ENCODE peak calls at places on chromosomes 12 and 14, in ten cellular contexts. One of them, this sample, is unnamed.

GRCh38 chr12:53050426-53051057 is 677 bp downstream of the TNS2 start:
- DNase-seq in stromal cell of bone marrow: no peak
- DNase-seq in kidney epithelial cell: no peak
- DNase-seq in putamen: no peak
- DNase-seq in anterior cingulate cortex: no peak
- DNase-seq in neural crest cell: no peak
- DNase-seq in NCI-H82: no peak
- DNase-seq in sigmoid colon: no peak
- DNase-seq in activated T-helper 1 cell treated with Interleukin-2 at 50 U/mL for 16 hours: no peak
- DNase-seq in ELF-1: no peak
- DNase-seq in this sample: no peak

GRCh38 chr14:22517117-22517720 is 71.8 kb downstream of the DAD1 start:
- DNase-seq in ELF-1: no peak
- DNase-seq in kidney epithelial cell: no peak
- DNase-seq in putamen: no peak
- DNase-seq in sigmoid colon: no peak
- DNase-seq in NCI-H82: no peak
- DNase-seq in stromal cell of bone marrow: no peak
- DNase-seq in anterior cingulate cortex: no peak
- DNase-seq in activated T-helper 1 cell treated with Interleukin-2 at 50 U/mL for 16 hours: no peak
- DNase-seq in neural crest cell: no peak
- DNase-seq in this sample: no peak

GRCh38 chr12:42492267-42492666 is 97.3 kb downstream of the PRICKLE1 start:
- DNase-seq in neural crest cell: no peak
- DNase-seq in putamen: no peak
- DNase-seq in sigmoid colon: no peak
- DNase-seq in activated T-helper 1 cell treated with Interleukin-2 at 50 U/mL for 16 hours: no peak
- DNase-seq in kidney epithelial cell: no peak
- DNase-seq in anterior cingulate cortex: no peak
- DNase-seq in stromal cell of bone marrow: no peak
- DNase-seq in ELF-1: no peak
- DNase-seq in NCI-H82: no peak
- DNase-seq in this sample: no peak

GRCh38 chr12:10365716-10366433 is 24.0 kb downstream of the KLRK1 start:
- DNase-seq in NCI-H82: no peak
- DNase-seq in ELF-1: no peak
- DNase-seq in sigmoid colon: no peak
- DNase-seq in kidney epithelial cell: no peak
- DNase-seq in stromal cell of bone marrow: no peak
- DNase-seq in activated T-helper 1 cell treated with Interleukin-2 at 50 U/mL for 16 hours: no peak
- DNase-seq in neural crest cell: no peak
- DNase-seq in anterior cingulate cortex: no peak
- DNase-seq in putamen: peak; percentile 46
- DNase-seq in this sample: peak; percentile 55

GRCh38 chr12:87155616-87156015 is 873.6 kb downstream of the C12orf50 start:
- DNase-seq in sigmoid colon: no peak
- DNase-seq in anterior cingulate cortex: no peak
- DNase-seq in NCI-H82: no peak
- DNase-seq in kidney epithelial cell: no peak
- DNase-seq in stromal cell of bone marrow: peak; percentile 43
- DNase-seq in ELF-1: no peak
- DNase-seq in neural crest cell: no peak
- DNase-seq in putamen: no peak
- DNase-seq in activated T-helper 1 cell treated with Interleukin-2 at 50 U/mL for 16 hours: no peak
- DNase-seq in this sample: peak; percentile 86

GRCh38 chr14:72708708-72709475 is 185.0 kb downstream of the DPF3 start:
- DNase-seq in stromal cell of bone marrow: no peak
- DNase-seq in anterior cingulate cortex: peak; percentile 53
- DNase-seq in activated T-helper 1 cell treated with Interleukin-2 at 50 U/mL for 16 hours: no peak
- DNase-seq in NCI-H82: no peak
- DNase-seq in kidney epithelial cell: no peak
- DNase-seq in sigmoid colon: no peak
- DNase-seq in neural crest cell: peak; percentile 47
- DNase-seq in putamen: peak; percentile 72
- DNase-seq in ELF-1: peak; percentile 44
- DNase-seq in this sample: no peak

GRCh38 chr12:92432724-92433281 is 270.0 kb upstream of the PLEKHG7 start:
- DNase-seq in kidney epithelial cell: no peak
- DNase-seq in stromal cell of bone marrow: no peak
- DNase-seq in neural crest cell: no peak
- DNase-seq in putamen: no peak
- DNase-seq in sigmoid colon: no peak
- DNase-seq in anterior cingulate cortex: no peak
- DNase-seq in NCI-H82: no peak
- DNase-seq in ELF-1: no peak
- DNase-seq in activated T-helper 1 cell treated with Interleukin-2 at 50 U/mL for 16 hours: no peak
- DNase-seq in this sample: no peak

GRCh38 chr14:91369628-91370445 is 47.8 kb downstream of the CCDC88C start:
- DNase-seq in sigmoid colon: no peak
- DNase-seq in NCI-H82: peak; percentile 79
- DNase-seq in stromal cell of bone marrow: no peak
- DNase-seq in anterior cingulate cortex: no peak
- DNase-seq in putamen: no peak
- DNase-seq in ELF-1: peak; percentile 62
- DNase-seq in activated T-helper 1 cell treated with Interleukin-2 at 50 U/mL for 16 hours: no peak
- DNase-seq in neural crest cell: no peak
- DNase-seq in kidney epithelial cell: no peak
- DNase-seq in this sample: no peak

GRCh38 chr12:99455350-99456037 is 192.1 kb upstream of the GARIN6 start:
- DNase-seq in kidney epithelial cell: peak; percentile 96
- DNase-seq in anterior cingulate cortex: no peak
- DNase-seq in neural crest cell: no peak
- DNase-seq in putamen: no peak
- DNase-seq in activated T-helper 1 cell treated with Interleukin-2 at 50 U/mL for 16 hours: no peak
- DNase-seq in stromal cell of bone marrow: no peak
- DNase-seq in ELF-1: peak; percentile 91
- DNase-seq in NCI-H82: no peak
- DNase-seq in sigmoid colon: no peak
- DNase-seq in this sample: no peak

GRCh38 chr12:121299662-121300061 is 3.2 kb upstream of the CAMKK2 start:
- DNase-seq in sigmoid colon: no peak
- DNase-seq in ELF-1: no peak
- DNase-seq in activated T-helper 1 cell treated with Interleukin-2 at 50 U/mL for 16 hours: no peak
- DNase-seq in anterior cingulate cortex: no peak
- DNase-seq in putamen: no peak
- DNase-seq in kidney epithelial cell: no peak
- DNase-seq in stromal cell of bone marrow: no peak
- DNase-seq in NCI-H82: no peak
- DNase-seq in neural crest cell: no peak
- DNase-seq in this sample: no peak

GRCh38 chr12:102753802-102754201 is 163.2 kb downstream of the PAH start:
- DNase-seq in activated T-helper 1 cell treated with Interleukin-2 at 50 U/mL for 16 hours: no peak
- DNase-seq in putamen: no peak
- DNase-seq in stromal cell of bone marrow: peak; percentile 35
- DNase-seq in kidney epithelial cell: no peak
- DNase-seq in sigmoid colon: no peak
- DNase-seq in neural crest cell: no peak
- DNase-seq in anterior cingulate cortex: no peak
- DNase-seq in NCI-H82: no peak
- DNase-seq in ELF-1: no peak
- DNase-seq in this sample: no peak

GRCh38 chr14:64510825-64511679 is 6.5 kb downstream of the ZBTB1 start:
- DNase-seq in stromal cell of bone marrow: peak; percentile 53
- DNase-seq in anterior cingulate cortex: peak; percentile 20
- DNase-seq in putamen: peak; percentile 74
- DNase-seq in ELF-1: peak; percentile 47
- DNase-seq in activated T-helper 1 cell treated with Interleukin-2 at 50 U/mL for 16 hours: peak; percentile 33
- DNase-seq in kidney epithelial cell: no peak
- DNase-seq in NCI-H82: peak; percentile 82
- DNase-seq in sigmoid colon: peak; percentile 80
- DNase-seq in neural crest cell: peak; percentile 70
- DNase-seq in this sample: peak; percentile 82

GRCh38 chr14:65753061-65753460 is 340.5 kb downstream of the FUT8 start:
- DNase-seq in stromal cell of bone marrow: no peak
- DNase-seq in putamen: no peak
- DNase-seq in ELF-1: no peak
- DNase-seq in anterior cingulate cortex: no peak
- DNase-seq in sigmoid colon: no peak
- DNase-seq in neural crest cell: no peak
- DNase-seq in activated T-helper 1 cell treated with Interleukin-2 at 50 U/mL for 16 hours: no peak
- DNase-seq in kidney epithelial cell: no peak
- DNase-seq in NCI-H82: no peak
- DNase-seq in this sample: no peak

GRCh38 chr12:14729586-14729985 is 33.2 kb upstream of the GUCY2C start:
- DNase-seq in sigmoid colon: no peak
- DNase-seq in putamen: no peak
- DNase-seq in ELF-1: no peak
- DNase-seq in neural crest cell: no peak
- DNase-seq in activated T-helper 1 cell treated with Interleukin-2 at 50 U/mL for 16 hours: no peak
- DNase-seq in NCI-H82: no peak
- DNase-seq in kidney epithelial cell: no peak
- DNase-seq in anterior cingulate cortex: no peak
- DNase-seq in stromal cell of bone marrow: no peak
- DNase-seq in this sample: no peak

GRCh38 chr12:7512528-7512927 is 9.0 kb upstream of the CD163 start:
- DNase-seq in kidney epithelial cell: peak; percentile 29
- DNase-seq in neural crest cell: no peak
- DNase-seq in activated T-helper 1 cell treated with Interleukin-2 at 50 U/mL for 16 hours: no peak
- DNase-seq in NCI-H82: no peak
- DNase-seq in stromal cell of bone marrow: peak; percentile 96
- DNase-seq in sigmoid colon: peak; percentile 62
- DNase-seq in putamen: no peak
- DNase-seq in ELF-1: peak; percentile 13
- DNase-seq in anterior cingulate cortex: no peak
- DNase-seq in this sample: peak; percentile 46

GRCh38 chr14:102057480-102058114 is 29.2 kb downstream of the HSP90AA1 start:
- DNase-seq in neural crest cell: no peak
- DNase-seq in activated T-helper 1 cell treated with Interleukin-2 at 50 U/mL for 16 hours: no peak
- DNase-seq in kidney epithelial cell: no peak
- DNase-seq in NCI-H82: no peak
- DNase-seq in sigmoid colon: no peak
- DNase-seq in anterior cingulate cortex: no peak
- DNase-seq in ELF-1: no peak
- DNase-seq in stromal cell of bone marrow: no peak
- DNase-seq in putamen: no peak
- DNase-seq in this sample: no peak

GRCh38 chr14:90556050-90556477 is 159.2 kb downstream of the CALM1 start:
- DNase-seq in ELF-1: peak; percentile 87
- DNase-seq in sigmoid colon: peak; percentile 82
- DNase-seq in neural crest cell: peak; percentile 52
- DNase-seq in kidney epithelial cell: no peak
- DNase-seq in anterior cingulate cortex: peak; percentile 39
- DNase-seq in activated T-helper 1 cell treated with Interleukin-2 at 50 U/mL for 16 hours: no peak
- DNase-seq in NCI-H82: peak; percentile 12
- DNase-seq in stromal cell of bone marrow: no peak
- DNase-seq in putamen: no peak
- DNase-seq in this sample: no peak

GRCh38 chr14:35043046-35043445 is 3.0 kb upstream of the FAM177A1 start:
- DNase-seq in NCI-H82: no peak
- DNase-seq in kidney epithelial cell: no peak
- DNase-seq in putamen: no peak
- DNase-seq in anterior cingulate cortex: no peak
- DNase-seq in ELF-1: no peak
- DNase-seq in neural crest cell: no peak
- DNase-seq in stromal cell of bone marrow: no peak
- DNase-seq in sigmoid colon: no peak
- DNase-seq in activated T-helper 1 cell treated with Interleukin-2 at 50 U/mL for 16 hours: no peak
- DNase-seq in this sample: no peak

GRCh38 chr12:117041798-117042170 is 57.4 kb downstream of the TESC start:
- DNase-seq in NCI-H82: no peak
- DNase-seq in sigmoid colon: no peak
- DNase-seq in kidney epithelial cell: no peak
- DNase-seq in neural crest cell: no peak
- DNase-seq in putamen: no peak
- DNase-seq in ELF-1: no peak
- DNase-seq in activated T-helper 1 cell treated with Interleukin-2 at 50 U/mL for 16 hours: no peak
- DNase-seq in stromal cell of bone marrow: no peak
- DNase-seq in anterior cingulate cortex: no peak
- DNase-seq in this sample: no peak

GRCh38 chr12:118302053-118302452 is 70.7 kb downstream of the TAOK3 start:
- DNase-seq in NCI-H82: no peak
- DNase-seq in putamen: no peak
- DNase-seq in stromal cell of bone marrow: no peak
- DNase-seq in ELF-1: peak; percentile 24
- DNase-seq in activated T-helper 1 cell treated with Interleukin-2 at 50 U/mL for 16 hours: no peak
- DNase-seq in kidney epithelial cell: peak; percentile 12
- DNase-seq in anterior cingulate cortex: no peak
- DNase-seq in neural crest cell: no peak
- DNase-seq in sigmoid colon: no peak
- DNase-seq in this sample: peak; percentile 26

This sample was measured in fibroblast of pulmonary artery.